ENCODE peak calls at places on chromosome 1, in eight cellular contexts. F is spleen, E is transverse colon, D is stomach, S is prostate gland, V is endothelial cell of umbilical vein, N is K562, Y is suprapubic skin. G is an unnamed sample.

GRCh38 chr1:89274431-89274857 is 1.8 kb upstream of the GBP5 start:
- DNase-seq in F (no peak), E (no peak), D (no peak), S (peak; percentile 33), V (no peak), N (no peak), Y (no peak), G (no peak)

GRCh38 chr1:4963251-4963650 is 308.8 kb downstream of the AJAP1 start:
- DNase-seq in F (no peak), E (no peak), D (no peak), S (no peak), V (no peak), N (no peak), Y (no peak), G (no peak)

GRCh38 chr1:18463984-18464664 is 16.6 kb upstream of the KLHDC7A start:
- DNase-seq in F (peak; percentile 23), E (peak; percentile 53), D (peak; percentile 65), S (peak; percentile 76), V (no peak), N (no peak), Y (no peak), G (no peak)

GRCh38 chr1:63475761-63476160 is 47.3 kb downstream of the ITGB3BP start:
- DNase-seq in F (no peak), E (no peak), D (no peak), S (no peak), V (no peak), N (no peak), Y (no peak), G (no peak)

GRCh38 chr1:58575831-58576726 is 973 bp downstream of the TACSTD2 start:
- DNase-seq in F (peak; percentile 86), E (no peak), D (peak; percentile 44), S (peak; percentile 61), V (peak; percentile 76), N (no peak), Y (no peak), G (no peak)

GRCh38 chr1:52098139-52098871 is 42.2 kb downstream of the BTF3L4 start:
- DNase-seq in F (no peak), E (no peak), D (no peak), S (no peak), V (no peak), N (no peak), Y (no peak), G (no peak)

GRCh38 chr1:180974236-180974635 is 48.4 kb downstream of the STX6 start:
- DNase-seq in F (no peak), E (no peak), D (no peak), S (no peak), V (no peak), N (no peak), Y (no peak), G (no peak)

GRCh38 chr1:244322791-244323521 is 128.8 kb downstream of the ADSS2 start:
- DNase-seq in F (no peak), E (no peak), D (peak; percentile 49), S (peak; percentile 81), V (peak; percentile 99), N (peak; percentile 88), Y (no peak), G (peak; percentile 85)

GRCh38 chr1:66231162-66232077 is 302.5 kb upstream of the SGIP1 start:
- DNase-seq in F (no peak), E (no peak), D (no peak), S (no peak), V (peak; percentile 40), N (no peak), Y (no peak), G (no peak)

GRCh38 chr1:204479387-204480136 is 15.0 kb downstream of the PIK3C2B start:
- DNase-seq in F (no peak), E (peak; percentile 74), D (peak; percentile 70), S (peak; percentile 89), V (no peak), N (no peak), Y (no peak), G (no peak)

GRCh38 chr1:209585672-209586071 is 2.2 kb downstream of the CAMK1G start:
- DNase-seq in F (peak; percentile 76), E (peak; percentile 45), D (peak; percentile 65), S (peak; percentile 35), V (no peak), N (no peak), Y (no peak), G (no peak)

GRCh38 chr1:166906647-166907046 is 30.6 kb upstream of the TADA1 start:
- DNase-seq in F (no peak), E (no peak), D (no peak), S (no peak), V (no peak), N (no peak), Y (no peak), G (no peak)

GRCh38 chr1:9201421-9202239 is 32.9 kb upstream of the H6PD start:
- DNase-seq in F (no peak), E (peak; percentile 18), D (no peak), S (no peak), V (peak; percentile 48), N (no peak), Y (no peak), G (no peak)

GRCh38 chr1:154327466-154328317 is 2.4 kb downstream of the ATP8B2 start:
- DNase-seq in F (no peak), E (peak; percentile 65), D (peak; percentile 44), S (no peak), V (peak; percentile 74), N (no peak), Y (no peak), G (no peak)

GRCh38 chr1:154328318-154329151 is 3.2 kb downstream of the ATP8B2 start:
- DNase-seq in F (peak; percentile 97), E (peak; percentile 89), D (peak; percentile 84), S (peak; percentile 88), V (peak; percentile 83), N (no peak), Y (peak; percentile 93), G (no peak)

GRCh38 chr1:154330669-154331068 is 5.3 kb downstream of the ATP8B2 start:
- DNase-seq in F (no peak), E (no peak), D (no peak), S (no peak), V (no peak), N (no peak), Y (no peak), G (no peak)

GRCh38 chr1:154329152-154329521 is 3.8 kb downstream of the ATP8B2 start:
- DNase-seq in F (no peak), E (no peak), D (no peak), S (no peak), V (no peak), N (no peak), Y (no peak), G (no peak)

DNA sequence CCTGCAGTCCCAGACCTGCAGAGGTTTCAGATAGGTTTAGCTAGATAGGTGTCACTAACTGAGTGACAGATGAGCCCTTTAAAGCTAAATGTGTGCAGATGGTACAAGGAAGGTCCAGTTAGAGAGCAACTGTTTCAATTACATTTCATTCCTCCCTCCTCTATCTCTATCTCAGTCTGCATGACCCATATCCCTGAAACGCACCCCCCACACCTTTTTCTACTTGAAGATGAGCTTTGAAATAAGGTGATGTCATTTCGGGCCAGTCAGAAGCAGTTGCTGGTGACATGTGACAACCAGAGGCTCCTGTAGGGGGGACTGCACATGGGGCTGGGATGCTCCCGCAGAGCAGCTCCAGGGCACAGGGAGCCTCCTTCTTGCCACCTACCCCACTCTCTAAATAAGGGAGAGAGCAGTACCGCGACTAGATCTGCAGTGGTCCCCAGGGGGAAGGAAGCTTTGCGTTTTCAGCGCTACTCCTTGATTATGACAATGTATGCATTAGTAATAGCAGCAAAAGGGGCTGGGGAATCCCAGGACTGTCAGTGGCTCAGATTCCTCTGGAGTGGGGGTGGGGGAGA is 4.3 kb downstream of the ATP8B2 start:
- DNase-seq in F (no peak), E (no peak), D (no peak), S (no peak), V (no peak), N (no peak), Y (no peak), G (no peak)
- H3K4me3 ChIP-seq in F (peak overlapping the region; percentile 52), E (no peak overlapping the region), D (peak overlapping the region; percentile 55), S (peak overlapping the region; percentile 46), V (no peak overlapping the region), N (no peak overlapping the region), Y (peak overlapping the region; percentile 75), G (peak overlapping the region; percentile 64)

GRCh38 chr1:96411006-96411405 is 310.6 kb upstream of the PTBP2 start:
- DNase-seq in F (no peak), E (no peak), D (no peak), S (no peak), V (no peak), N (no peak), Y (no peak), G (no peak)

GRCh38 chr1:96409087-96409486 is 312.5 kb upstream of the PTBP2 start:
- DNase-seq in F (no peak), E (no peak), D (no peak), S (no peak), V (no peak), N (no peak), Y (no peak), G (no peak)

GRCh38 chr1:96414598-96414997 is 307.0 kb upstream of the PTBP2 start:
- DNase-seq in F (no peak), E (no peak), D (no peak), S (no peak), V (no peak), N (no peak), Y (no peak), G (no peak)

GRCh38 chr1:96409689-96410088 is 311.9 kb upstream of the PTBP2 start:
- DNase-seq in F (no peak), E (no peak), D (no peak), S (no peak), V (no peak), N (no peak), Y (no peak), G (no peak)
- TF ChIP-seq POLR2AphosphoS5 in F (no peak), E (no peak), D (no peak), S (no peak), V (no peak), N (no peak), Y (no peak), G (no peak)

GRCh38 chr1:3663999-3664699 is 11.8 kb downstream of the TP73 start:
- DNase-seq in F (peak; percentile 76), E (peak; percentile 7), D (no peak), S (no peak), V (no peak), N (no peak), Y (no peak), G (no peak)
- H3K4me1 ChIP-seq in F (peaks cover 4% of the 10 kb centered on the region), E (peaks cover 15% of the 10 kb centered on the region), D (peaks cover 3% of the 10 kb centered on the region), S (no peaks in the 10 kb centered on the region), V (peaks cover 6% of the 10 kb centered on the region), N (peaks cover 18% of the 10 kb centered on the region), Y (peaks cover 13% of the 10 kb centered on the region), G (peaks cover 8% of the 10 kb centered on the region)

GRCh38 chr1:1946540-1946939 is 27.5 kb upstream of the TMEM52 start:
- DNase-seq in F (peak; percentile 65), E (no peak), D (peak; percentile 82), S (no peak), V (no peak), N (no peak), Y (no peak), G (no peak)

GRCh38 chr1:1941868-1942752 is 23.0 kb upstream of the TMEM52 start:
- DNase-seq in F (peak; percentile 59), E (no peak), D (no peak), S (no peak), V (no peak), N (no peak), Y (no peak), G (no peak)

GRCh38 chr1:1942753-1943656 is 23.9 kb upstream of the TMEM52 start:
- DNase-seq in F (peak; percentile 61), E (peak; percentile 49), D (no peak), S (no peak), V (no peak), N (no peak), Y (no peak), G (no peak)

GRCh38 chr1:1945782-1946393 is 26.8 kb upstream of the TMEM52 start:
- DNase-seq in F (peak; percentile 49), E (no peak), D (no peak), S (no peak), V (no peak), N (no peak), Y (no peak), G (no peak)

GRCh38 chr1:1943834-1944570 is 24.9 kb upstream of the TMEM52 start:
- DNase-seq in F (peak; percentile 92), E (peak; percentile 54), D (peak; percentile 64), S (peak; percentile 22), V (peak; percentile 41), N (peak; percentile 74), Y (no peak), G (no peak)
- H3K4me3 ChIP-seq in F (peak overlapping the region; percentile 9), E (no peak overlapping the region), D (no peak overlapping the region), S (no peak overlapping the region), V (no peak overlapping the region), N (no peak overlapping the region), Y (no peak overlapping the region), G (no peak overlapping the region)

G was measured in vagina.